ENCODE peak calls at places on chromosomes 1 and 21, in seven cellular contexts. I is sigmoid colon, N is colonic mucosa, U is PC-9, X is tibial nerve, H is body of pancreas, K is adrenal gland. W is an unnamed sample.

GRCh38 chr1:29851666-29852065 is 615.3 kb downstream of the PTPRU start:
- DNase-seq in I (no peak), N (no peak), H (no peak), U (no peak), K (no peak), X (no peak), W (no peak)

GRCh38 chr1:11068556-11069232 is 8.9 kb upstream of the SRM start:
- DNase-seq in N (no peak), I (peak; percentile 37), X (no peak), H (no peak), K (no peak), U (no peak), W (no peak)

GRCh38 chr1:37575692-37576091 is 19.0 kb downstream of the DNALI1 start:
- DNase-seq in N (no peak), U (no peak), I (no peak), X (no peak), K (no peak), H (no peak), W (no peak)

GRCh38 chr1:225866061-225866844 is 15.9 kb downstream of the TMEM63A start:
- DNase-seq in K (no peak), N (no peak), X (no peak), H (no peak), I (no peak), U (no peak), W (peak; percentile 81)

GRCh38 chr1:16727190-16728111 is 12.9 kb upstream of the RNU1-4 start:
- DNase-seq in U (peak; percentile 71), N (peak; percentile 27), I (peak; percentile 83), K (peak; percentile 38), H (no peak), X (peak; percentile 18), W (no peak)

GRCh38 chr1:48228156-48228555 is 5.6 kb downstream of the SLC5A9 start:
- DNase-seq in K (no peak), N (no peak), U (no peak), X (no peak), H (no peak), I (no peak), W (no peak)

GRCh38 chr1:16163882-16164820 is 8.3 kb upstream of the EPHA2 start:
- DNase-seq in N (no peak), I (no peak), X (no peak), U (peak; percentile 89), H (no peak), K (no peak), W (no peak)

GRCh38 chr1:15847893-15848142 is 311 bp downstream of the SPEN start:
- DNase-seq in I (no peak), H (no peak), N (no peak), X (no peak), U (no peak), K (no peak), W (no peak)

GRCh38 chr1:187685338-187685737 is 856.6 kb downstream of the PLA2G4A start:
- DNase-seq in U (no peak), H (no peak), N (no peak), I (no peak), K (no peak), X (no peak), W (no peak)

GRCh38 chr1:11485191-11485590 is 6.2 kb downstream of the DISP3 start:
- DNase-seq in K (no peak), I (peak; percentile 14), X (no peak), U (no peak), N (no peak), H (no peak), W (no peak)

GRCh38 chr1:21764615-21765423 is 18.1 kb downstream of the USP48 start:
- DNase-seq in H (peak; percentile 80), N (no peak), U (peak; percentile 96), I (no peak), X (no peak), K (peak; percentile 86), W (no peak)

GRCh38 chr1:221035680-221036153 is 156.5 kb downstream of the HLX start:
- DNase-seq in U (peak; percentile 53), K (no peak), X (no peak), I (no peak), N (no peak), H (no peak), W (no peak)

GRCh38 chr1:21100496-21100895 is 76.2 kb downstream of the EIF4G3 start:
- DNase-seq in K (no peak), X (no peak), H (no peak), I (no peak), N (no peak), U (no peak), W (no peak)

GRCh38 chr1:35475356-35475755 is 81.8 kb downstream of the KIAA0319L start:
- DNase-seq in I (no peak), K (no peak), H (no peak), N (no peak), X (no peak), U (no peak), W (no peak)

GRCh38 chr1:6811587-6811986 is 26.3 kb downstream of the CAMTA1 start:
- DNase-seq in N (no peak), U (no peak), H (no peak), X (no peak), I (no peak), K (peak; percentile 45), W (no peak)

GRCh38 chr1:96362623-96363022 is 359.0 kb upstream of the PTBP2 start:
- DNase-seq in U (peak; percentile 87), X (no peak), I (no peak), N (no peak), H (no peak), K (no peak), W (no peak)

GRCh38 chr21:38930838-38931237 is 125.1 kb downstream of the ETS2 start:
- DNase-seq in K (no peak), U (no peak), N (no peak), I (peak; percentile 74), X (no peak), H (no peak), W (no peak)

GRCh38 chr1:10692401-10693021 is 103.9 kb downstream of the CASZ1 start:
- DNase-seq in I (no peak), K (no peak), X (no peak), H (peak; percentile 78), U (peak; percentile 43), N (peak; percentile 88), W (peak; percentile 41)

GRCh38 chr1:49416758-49417157 is 607.0 kb downstream of the AGBL4 start:
- DNase-seq in I (no peak), H (no peak), X (no peak), U (no peak), N (no peak), K (no peak), W (no peak)

GRCh38 chr21:39050839-39051560 is 132.3 kb downstream of the PSMG1 start:
- DNase-seq in U (no peak), X (no peak), K (no peak), I (no peak), N (no peak), H (no peak), W (no peak)

GRCh38 chr1:18112611-18113010 is 5.0 kb downstream of the IGSF21 start:
- DNase-seq in N (no peak), X (no peak), I (no peak), U (no peak), H (no peak), K (no peak), W (no peak)

GRCh38 chr1:18109756-18110597 is 2.4 kb downstream of the IGSF21 start:
- DNase-seq in K (peak; percentile 54), I (no peak), N (peak; percentile 81), U (no peak), H (peak; percentile 18), X (peak; percentile 26), W (no peak)

GRCh38 chr1:18110598-18110939 is 3.0 kb downstream of the IGSF21 start:
- DNase-seq in N (no peak), X (no peak), H (no peak), I (no peak), U (no peak), K (no peak), W (no peak)

GRCh38 chr1:18111605-18112297 is 4.2 kb downstream of the IGSF21 start:
- DNase-seq in H (no peak), N (no peak), X (no peak), K (no peak), U (no peak), I (no peak), W (no peak)

GRCh38 chr1:18110968-18111367 is 3.4 kb downstream of the IGSF21 start:
- DNase-seq in U (no peak), K (no peak), H (no peak), X (no peak), I (no peak), N (peak; percentile 62), W (no peak)
- H3K4me3 ChIP-seq in U (no peak overlapping the region), K (peak overlapping the region; percentile 39), H (no peak overlapping the region), X (no peak overlapping the region), I (no peak overlapping the region), N (peak overlapping the region; percentile 13), W (no peak overlapping the region)

GRCh38 chr1:151943591-151943990 is 34.3 kb upstream of the THEM4 start:
- DNase-seq in K (no peak), N (no peak), I (no peak), X (no peak), H (no peak), U (no peak), W (no peak)
- H3K4me1 ChIP-seq in K (peaks cover 50% of the 10 kb centered on the region), N (peaks cover 5% of the 10 kb centered on the region), I (peaks cover 40% of the 10 kb centered on the region), X (no peaks in the 10 kb centered on the region), H (peaks cover 29% of the 10 kb centered on the region), U (peaks cover 80% of the 10 kb centered on the region), W (peaks cover 26% of the 10 kb centered on the region)

GRCh38 chr1:41918450-41919043 is at the start of gene HIVEP3:
- DNase-seq in K (no peak), X (no peak), I (no peak), U (peak; percentile 50), H (no peak), N (no peak), W (no peak)
- H3K27ac ChIP-seq in K (no peak within 1 kb of the TSS), X (peak within 1 kb of the TSS; percentile 42), I (peak within 1 kb of the TSS; percentile 63), U (peak within 1 kb of the TSS; percentile 75), H (peak within 1 kb of the TSS; percentile 21), N (no peak within 1 kb of the TSS), W (peak within 1 kb of the TSS; percentile 57)

GRCh38 chr1:151912973-151913372 is 3.7 kb upstream of the THEM4 start:
- DNase-seq in N (no peak), K (no peak), U (no peak), H (no peak), X (no peak), I (no peak), W (no peak)

GRCh38 chr1:151905070-151905442 is 4.3 kb downstream of the THEM4 start:
- DNase-seq in N (no peak), H (no peak), U (no peak), X (no peak), I (no peak), K (no peak), W (peak; percentile 23)

GRCh38 chr1:151907363-151908139 is 1.8 kb downstream of the THEM4 start:
- DNase-seq in I (no peak), H (no peak), N (no peak), U (no peak), X (no peak), K (no peak), W (no peak)

GRCh38 chr1:151909167-151910149 is at the start of gene THEM4:
- DNase-seq in X (peak; percentile 92), N (peak; percentile 98), K (peak; percentile 97), U (peak; percentile 87), I (peak; percentile 98), H (peak; percentile 98), W (peak; percentile 79)

GRCh38 chr1:151908228-151908691 is 1.1 kb downstream of the THEM4 start:
- DNase-seq in N (no peak), K (no peak), I (no peak), U (peak; percentile 41), H (no peak), X (no peak), W (no peak)
- H3K4me3 ChIP-seq in N (peak overlapping the region; percentile 48), K (peak overlapping the region; percentile 77), I (no peak overlapping the region), U (peak overlapping the region; percentile 78), H (no peak overlapping the region), X (no peak overlapping the region), W (peak overlapping the region; percentile 79)

GRCh38 chr1:8198522-8198921 is 119.4 kb upstream of the SLC45A1 start:
- DNase-seq in N (no peak), U (no peak), K (no peak), H (no peak), I (no peak), X (no peak), W (no peak)
- H3K4me1 ChIP-seq in N (no peaks in the 10 kb centered on the region), U (peaks cover 89% of the 10 kb centered on the region), K (peaks cover 8% of the 10 kb centered on the region), H (peaks cover 29% of the 10 kb centered on the region), I (peaks cover 44% of the 10 kb centered on the region), X (no peaks in the 10 kb centered on the region), W (peaks cover 5% of the 10 kb centered on the region)